ENCODE peak calls at places on chromosomes 4 and X, in eight cellular contexts. K is M059J; W is HFFc6; T is activated CD4-positive, alpha-beta memory T cell treated with anti-CD3 and anti-CD28 coated beads for 36 hours; J is activated naive CD8-positive, alpha-beta T cell treated with anti-CD3 and anti-CD28 coated beads, Interleukin-2, amount 50 U/mL, for 24 hours; Q is endothelial cell; B is SW480; P is ovary. L is an unnamed sample.

GRCh38 chr4:5510506-5510905 is 197.9 kb downstream of the EVC2 start:
- DNase-seq in K (no peak), W (no peak), T (no peak), J (no peak), Q (no peak), B (no peak), P (no peak), L (no peak)

GRCh38 chr4:104901438-104901837 is 245.2 kb upstream of the TET2 start:
- DNase-seq in K (peak), W (no peak), T (no peak), J (no peak), Q (no peak), B (peak), P (no peak), L (peak)

GRCh38 chr4:183130328-183131155 is 31.5 kb downstream of the WWC2 start:
- DNase-seq in K (peak), W (no peak), T (no peak), J (no peak), Q (no peak), B (no peak), P (no peak), L (no peak)

GRCh38 chr4:169791527-169792156 is 33.9 kb upstream of the HPF1 start:
- DNase-seq in K (peak), W (peak), T (peak), J (peak), Q (peak), B (peak), P (peak), L (peak)

GRCh38 chr4:68141852-68142251 is 12.2 kb upstream of the TMPRSS11F start:
- DNase-seq in K (no peak), W (no peak), T (no peak), J (no peak), Q (no peak), B (no peak), P (no peak), L (no peak)

GRCh38 chr4:78748361-78748760 is 27.8 kb upstream of the BMP2K start:
- DNase-seq in K (no peak), W (peak), T (no peak), J (no peak), Q (no peak), B (no peak), P (no peak), L (no peak)

GRCh38 chr4:101020956-101021355 is 326.4 kb downstream of the PPP3CA start:
- DNase-seq in K (peak), W (peak), T (peak), J (no peak), Q (no peak), B (peak), P (no peak), L (no peak)

GRCh38 chrX:51281758-51282318 is 50.8 kb upstream of the NUDT10 start:
- DNase-seq in K (no peak), W (no peak), T (no peak), J (no peak), Q (no peak), B (no peak), P (no peak), L (no peak)

GRCh38 chrX:12309733-12310054 is 171.4 kb downstream of the FRMPD4 start:
- DNase-seq in K (no peak), W (no peak), T (no peak), J (no peak), Q (no peak), B (no peak), P (no peak), L (no peak)

GRCh38 chr4:118086334-118086733 is 52.0 kb downstream of the NDST3 start:
- DNase-seq in K (peak), W (peak), T (peak), J (peak), Q (no peak), B (peak), P (no peak), L (peak)

GRCh38 chrX:103376118-103376978 is at the start of gene BEX3:
- DNase-seq in K (peak), W (no peak), T (peak), J (peak), Q (peak), B (peak), P (peak), L (peak)

GRCh38 chr4:121665371-121665770 is 31.4 kb downstream of the ANXA5 start:
- DNase-seq in K (no peak), W (no peak), T (no peak), J (no peak), Q (no peak), B (no peak), P (no peak), L (no peak)

GRCh38 chr4:57110635-57111546 is 706 bp upstream of the IGFBP7 start:
- DNase-seq in K (peak), W (peak), T (peak), J (peak), Q (peak), B (peak), P (peak), L (peak)

GRCh38 chr4:15297344-15297743 is 130.5 kb upstream of the C1QTNF7 start:
- DNase-seq in K (no peak), W (no peak), T (no peak), J (no peak), Q (no peak), B (no peak), P (no peak), L (no peak)

GRCh38 chr4:9904976-9905587 is 116.2 kb downstream of the SLC2A9 start:
- DNase-seq in K (peak), W (no peak), T (peak), J (no peak), Q (no peak), B (peak), P (no peak), L (no peak)

GRCh38 chrX:68936608-68937007 is 107.8 kb downstream of the EFNB1 start:
- DNase-seq in K (peak), W (peak), T (no peak), J (no peak), Q (no peak), B (peak), P (no peak), L (no peak)

GRCh38 chr4:87219648-87220093 is 747 bp downstream of the KLHL8 start:
- DNase-seq in K (peak), W (peak), T (peak), J (peak), Q (no peak), B (peak), P (peak), L (peak)

GRCh38 chr4:1081689-1082040 is 31.7 kb downstream of the RNF212 start:
- DNase-seq in K (no peak), W (no peak), T (peak), J (no peak), Q (no peak), B (no peak), P (no peak), L (no peak)

GRCh38 chr4:76867880-76868655 is 29.9 kb downstream of the SOWAHB start:
- DNase-seq in K (no peak), W (no peak), T (peak), J (no peak), Q (no peak), B (peak), P (no peak), L (no peak)

GRCh38 chr4:183376381-183376780 is 54.2 kb upstream of the CLDN24 start:
- DNase-seq in K (no peak), W (no peak), T (no peak), J (no peak), Q (no peak), B (no peak), P (no peak), L (no peak)

GRCh38 chrX:108312011-108312410 is 126.2 kb downstream of the COL4A6 start:
- DNase-seq in K (peak), W (no peak), T (no peak), J (no peak), Q (no peak), B (no peak), P (no peak), L (no peak)

GRCh38 chr4:175639346-175639745 is 172.7 kb downstream of the GPM6A start:
- DNase-seq in K (peak), W (no peak), T (no peak), J (no peak), Q (no peak), B (no peak), P (no peak), L (no peak)

GRCh38 chrX:2684256-2684655 is 6.8 kb upstream of the CD99 start:
- DNase-seq in K (no peak), W (no peak), T (no peak), J (no peak), Q (no peak), B (no peak), P (no peak), L (no peak)

GRCh38 chrX:109350621-109351020 is 131.3 kb downstream of the GUCY2F start:
- DNase-seq in K (no peak), W (no peak), T (no peak), J (no peak), Q (no peak), B (no peak), P (no peak), L (peak)

GRCh38 chr4:87150498-87151261 is 69.7 kb downstream of the KLHL8 start:
- DNase-seq in K (peak), W (peak), T (no peak), J (peak), Q (peak), B (peak), P (no peak), L (peak)

GRCh38 chrX:108439434-108439883 is at the start of gene COL4A5:
- DNase-seq in K (peak), W (peak), T (no peak), J (no peak), Q (peak), B (peak), P (peak), L (peak)

GRCh38 chrX:103101280-103102042 is 8.5 kb upstream of the NXF3 start:
- DNase-seq in K (peak), W (no peak), T (no peak), J (no peak), Q (no peak), B (no peak), P (no peak), L (no peak)

GRCh38 chr4:178086324-178086723 is 644.1 kb upstream of the AGA start:
- DNase-seq in K (no peak), W (no peak), T (no peak), J (no peak), Q (peak), B (no peak), P (no peak), L (peak)

GRCh38 chrX:70437011-70437410 is 7.6 kb upstream of the DLG3 start:
- DNase-seq in K (no peak), W (no peak), T (no peak), J (no peak), Q (no peak), B (no peak), P (no peak), L (no peak)

GRCh38 chr4:45539142-45539814 is 584.6 kb downstream of the GABRG1 start:
- DNase-seq in K (no peak), W (no peak), T (no peak), J (no peak), Q (no peak), B (no peak), P (no peak), L (no peak)

GRCh38 chr4:77240469-77241066 is 83.6 kb downstream of the CCNG2 start:
- DNase-seq in K (peak), W (peak), T (peak), J (peak), Q (peak), B (peak), P (peak), L (peak)

GRCh38 chr4:2300431-2300861 is 38.5 kb upstream of the MXD4 start:
- DNase-seq in K (no peak), W (no peak), T (no peak), J (no peak), Q (no peak), B (no peak), P (no peak), L (no peak)

GRCh38 chr4:122364700-122365404 is 14.0 kb upstream of the ADAD1 start:
- DNase-seq in K (no peak), W (no peak), T (peak), J (no peak), Q (no peak), B (peak), P (no peak), L (no peak)

GRCh38 chr4:16026155-16026761 is 57.6 kb downstream of the PROM1 start:
- DNase-seq in K (peak), W (peak), T (no peak), J (no peak), Q (peak), B (peak), P (no peak), L (peak)

L was measured in Ammon's horn.